ENCODE peak calls at places on chromosomes 7 and 10, in eight cellular contexts. W is psoas muscle, D is H9, Q is GM12878, R is sigmoid colon, S is HL-60, X is right atrium auricular region, J is pancreas. E is an unnamed sample.

GRCh38 chr7:77765906-77766800 is 32.1 kb downstream of the TMEM60 start:
- DNase-seq in W (no peak), D (no peak), Q (no peak), R (no peak), S (no peak), X (no peak), J (no peak), E (no peak)

GRCh38 chr10:78416031-78416800 is 382.6 kb downstream of the RPS24 start:
- DNase-seq in W (no peak), D (peak; percentile 8), Q (no peak), R (peak; percentile 29), S (no peak), X (peak; percentile 50), J (no peak), E (no peak)

GRCh38 chr10:119817991-119818888 is 54.4 kb downstream of the MCMBP start:
- DNase-seq in W (peak; percentile 67), D (peak; percentile 100), Q (no peak), R (peak; percentile 89), S (no peak), X (no peak), J (peak; percentile 46), E (peak; percentile 81)

GRCh38 chr10:91162050-91162494 is 58.4 kb upstream of the PCGF5 start:
- DNase-seq in W (peak; percentile 28), D (no peak), Q (no peak), R (no peak), S (no peak), X (no peak), J (no peak), E (no peak)

GRCh38 chr7:47314248-47314647 is 267.7 kb downstream of the TNS3 start:
- DNase-seq in W (no peak), D (no peak), Q (no peak), R (no peak), S (no peak), X (no peak), J (no peak), E (no peak)

GRCh38 chr7:70779321-70779720 is 352.6 kb upstream of the GALNT17 start:
- DNase-seq in W (no peak), D (no peak), Q (no peak), R (no peak), S (no peak), X (no peak), J (no peak), E (no peak)

GRCh38 chr10:126634915-126635314 is 35.6 kb downstream of the C10orf90 start:
- DNase-seq in W (no peak), D (no peak), Q (no peak), R (no peak), S (no peak), X (no peak), J (no peak), E (no peak)

GRCh38 chr10:97618285-97618684 is 15.0 kb downstream of the MORN4 start:
- DNase-seq in W (no peak), D (no peak), Q (no peak), R (no peak), S (no peak), X (no peak), J (no peak), E (no peak)

GRCh38 chr10:4902571-4903011 is 60.6 kb upstream of the AKR1C1 start:
- DNase-seq in W (no peak), D (no peak), Q (no peak), R (no peak), S (no peak), X (no peak), J (peak; percentile 54), E (no peak)

GRCh38 chr7:25906003-25906402 is 246.0 kb upstream of the NFE2L3 start:
- DNase-seq in W (no peak), D (no peak), Q (peak; percentile 11), R (no peak), S (no peak), X (no peak), J (no peak), E (no peak)

GRCh38 chr10:74118794-74119193 is 31.8 kb downstream of the AP3M1 start:
- DNase-seq in W (no peak), D (no peak), Q (no peak), R (no peak), S (no peak), X (no peak), J (no peak), E (no peak)

GRCh38 chr7:130294314-130294713 is 1.4 kb downstream of the CPA4 start:
- DNase-seq in W (no peak), D (no peak), Q (no peak), R (no peak), S (no peak), X (no peak), J (peak; percentile 48), E (no peak)

GRCh38 chr7:122311719-122312118 is 7.2 kb upstream of the FEZF1 start:
- DNase-seq in W (no peak), D (peak; percentile 52), Q (no peak), R (no peak), S (no peak), X (no peak), J (no peak), E (no peak)

GRCh38 chr10:113961261-113961938 is 82.3 kb upstream of the ADRB1 start:
- DNase-seq in W (no peak), D (no peak), Q (peak; percentile 86), R (no peak), S (peak; percentile 54), X (no peak), J (no peak), E (no peak)

GRCh38 chr7:27303021-27303420 is 60.4 kb downstream of the EVX1 start:
- DNase-seq in W (no peak), D (no peak), Q (no peak), R (no peak), S (no peak), X (no peak), J (no peak), E (no peak)

GRCh38 chr7:74480861-74481417 is 27.2 kb downstream of the GTF2IRD1 start:
- DNase-seq in W (peak; percentile 62), D (no peak), Q (no peak), R (peak; percentile 84), S (peak; percentile 33), X (peak; percentile 83), J (peak; percentile 41), E (no peak)

GRCh38 chr10:8052970-8053445 is 1.5 kb upstream of the GATA3 start:
- DNase-seq in W (no peak), D (no peak), Q (no peak), R (no peak), S (no peak), X (no peak), J (no peak), E (no peak)

GRCh38 chr10:8051109-8051781 is 3.2 kb upstream of the GATA3 start:
- DNase-seq in W (no peak), D (no peak), Q (no peak), R (no peak), S (no peak), X (no peak), J (no peak), E (no peak)

GRCh38 chr10:8052344-8052969 is 2.0 kb upstream of the GATA3 start:
- DNase-seq in W (no peak), D (no peak), Q (no peak), R (no peak), S (no peak), X (no peak), J (no peak), E (no peak)

GRCh38 chr10:8050561-8051108 is 3.9 kb upstream of the GATA3 start:
- DNase-seq in W (no peak), D (no peak), Q (no peak), R (no peak), S (no peak), X (no peak), J (no peak), E (peak; percentile 69)

DNA sequence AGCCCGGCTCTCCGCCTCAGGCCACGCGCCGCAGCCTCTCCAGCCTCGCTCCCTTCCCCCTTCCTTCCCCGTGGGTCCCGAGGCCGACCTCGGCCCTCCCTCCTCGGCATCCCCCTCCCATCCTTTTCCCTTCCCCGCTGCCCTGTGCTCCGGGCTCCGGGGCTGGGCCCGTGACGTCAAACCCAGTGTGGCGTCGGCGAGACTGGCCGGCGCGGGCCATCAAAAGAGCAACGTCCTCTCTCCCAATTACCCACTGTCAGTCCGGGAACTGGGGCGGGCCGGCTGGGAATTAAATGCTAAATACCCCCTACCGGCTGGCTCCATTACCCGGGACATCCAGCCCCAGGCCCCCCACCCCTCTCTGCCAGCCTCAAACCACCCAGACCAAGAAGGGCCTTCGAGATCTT is 2.6 kb upstream of the GATA3 start:
- DNase-seq in W (no peak), D (peak; percentile 78), Q (no peak), R (no peak), S (no peak), X (no peak), J (no peak), E (peak; percentile 63)
- H3K27me3 ChIP-seq in W (no peaks in the 10 kb centered on the region), D (peaks cover 85% of the 10 kb centered on the region), Q (peaks cover 20% of the 10 kb centered on the region), R (peaks cover 91% of the 10 kb centered on the region), S (peaks cover 21% of the 10 kb centered on the region), X (peaks cover 89% of the 10 kb centered on the region), J (peaks cover 66% of the 10 kb centered on the region), E (peaks cover 95% of the 10 kb centered on the region)

GRCh38 chr7:140145709-140146108 is 31.1 kb downstream of the KDM7A start:
- DNase-seq in W (no peak), D (no peak), Q (no peak), R (no peak), S (no peak), X (no peak), J (no peak), E (no peak)
- H3K27me3 ChIP-seq in W (no peaks in the 10 kb centered on the region), D (no peaks in the 10 kb centered on the region), Q (no peaks in the 10 kb centered on the region), R (no peaks in the 10 kb centered on the region), S (peaks cover 5% of the 10 kb centered on the region), X (no peaks in the 10 kb centered on the region), J (no peaks in the 10 kb centered on the region), E (no peaks in the 10 kb centered on the region)

DNA sequence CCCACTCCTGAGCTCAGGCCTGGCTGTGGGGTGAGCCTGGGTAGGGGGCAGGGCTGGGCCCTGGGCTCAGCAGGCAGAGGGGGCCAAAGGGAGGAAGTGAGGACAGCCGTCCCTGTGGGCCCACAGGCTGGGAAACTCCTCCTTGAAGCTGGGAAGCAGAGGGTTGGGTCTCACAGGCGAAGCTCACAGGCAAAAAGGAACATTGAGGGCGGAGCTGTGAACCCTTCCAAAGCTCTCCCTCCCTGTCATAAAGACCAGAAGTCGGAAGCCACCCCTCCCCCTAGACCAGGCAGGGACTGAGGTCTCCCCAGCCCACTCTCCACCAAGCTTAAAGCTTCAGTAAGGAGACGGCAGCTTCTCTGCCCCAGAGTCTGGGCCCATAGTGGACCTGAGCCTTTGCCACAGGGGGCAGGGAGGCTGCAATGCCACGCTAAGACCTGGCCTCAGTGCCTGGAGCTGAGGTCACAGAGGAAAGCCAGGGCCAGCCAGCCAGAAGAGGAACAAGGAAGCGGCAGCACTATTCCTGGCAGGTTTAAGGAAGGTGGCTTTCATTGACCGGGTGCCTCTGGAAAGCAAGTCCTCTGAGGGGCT is 1.0 kb upstream of the KCP start:
- DNase-seq in W (no peak), D (peak; percentile 91), Q (no peak), R (peak; percentile 67), S (no peak), X (no peak), J (no peak), E (no peak)
- H3K27me3 ChIP-seq in W (no peaks in the 10 kb centered on the region), D (peaks cover 8% of the 10 kb centered on the region), Q (no peaks in the 10 kb centered on the region), R (peaks cover 17% of the 10 kb centered on the region), S (peaks cover 17% of the 10 kb centered on the region), X (peaks cover 17% of the 10 kb centered on the region), J (no peaks in the 10 kb centered on the region), E (peaks cover 65% of the 10 kb centered on the region)

DNA sequence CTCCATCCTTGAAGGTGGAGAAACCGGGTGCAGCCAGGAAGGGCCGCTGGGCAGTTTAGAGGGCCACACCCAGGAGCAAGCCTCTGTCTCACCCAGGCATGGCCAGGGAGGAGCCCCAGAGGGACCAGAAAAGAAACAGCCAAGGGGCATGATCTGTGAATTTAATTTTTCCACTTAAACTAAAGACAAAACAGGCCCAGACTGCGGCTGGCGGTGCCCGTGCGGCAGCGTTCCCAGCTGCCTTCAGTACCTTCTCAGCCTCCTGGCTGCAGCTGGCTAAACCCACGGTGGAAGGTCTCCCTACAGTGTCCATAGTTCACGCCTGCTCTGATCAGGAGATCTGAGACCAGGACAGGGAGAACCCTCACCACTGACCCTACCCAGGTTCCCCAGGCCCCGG is 12.9 kb downstream of the UNCX start:
- DNase-seq in W (no peak), D (no peak), Q (no peak), R (no peak), S (no peak), X (no peak), J (no peak), E (no peak)
- H3K27me3 ChIP-seq in W (no peaks in the 10 kb centered on the region), D (peaks cover 81% of the 10 kb centered on the region), Q (peaks cover 14% of the 10 kb centered on the region), R (peaks cover 88% of the 10 kb centered on the region), S (peaks cover 81% of the 10 kb centered on the region), X (peaks cover 86% of the 10 kb centered on the region), J (peaks cover 71% of the 10 kb centered on the region), E (peaks cover 100% of the 10 kb centered on the region)